ENCODE peak calls at places on chromosomes 6 and 20, in four cellular contexts. One of them, this sample, is unnamed.

GRCh38 chr6:44005507-44005903 is 121.7 kb downstream of the MRPL14 start:
- DNase-seq in IMR-90: no peak
- DNase-seq in H9: no peak
- DNase-seq in H1: no peak
- DNase-seq in this sample: no peak

GRCh38 chr6:21949211-21949801 is 347.5 kb downstream of the PRL start:
- DNase-seq in IMR-90: peak; percentile 62
- DNase-seq in H9: no peak
- DNase-seq in H1: no peak
- DNase-seq in this sample: no peak

GRCh38 chr6:84763397-84764331 is 734 bp downstream of the TBX18 start:
- DNase-seq in IMR-90: peak; percentile 14
- DNase-seq in H9: peak; percentile 42
- DNase-seq in H1: peak; percentile 67
- DNase-seq in this sample: peak; percentile 72

GRCh38 chr20:45450097-45450818 is 19.3 kb upstream of the WFDC2 start:
- DNase-seq in IMR-90: peak; percentile 51
- DNase-seq in H9: peak; percentile 47
- DNase-seq in H1: no peak
- DNase-seq in this sample: peak; percentile 84

GRCh38 chr6:118551063-118551672 is 3.1 kb downstream of the PLN start:
- DNase-seq in IMR-90: peak; percentile 79
- DNase-seq in H9: no peak
- DNase-seq in H1: no peak
- DNase-seq in this sample: peak; percentile 45

GRCh38 chr6:118319890-118320289 is 228.2 kb upstream of the PLN start:
- DNase-seq in IMR-90: no peak
- DNase-seq in H9: no peak
- DNase-seq in H1: no peak
- DNase-seq in this sample: peak; percentile 7

GRCh38 chr20:24388828-24389325 is 80.6 kb upstream of the SYNDIG1 start:
- DNase-seq in IMR-90: no peak
- DNase-seq in H9: peak; percentile 18
- DNase-seq in H1: no peak
- DNase-seq in this sample: no peak

GRCh38 chr20:46199198-46199597 is 81.1 kb downstream of the CD40 start:
- DNase-seq in IMR-90: no peak
- DNase-seq in H9: peak; percentile 92
- DNase-seq in H1: peak; percentile 95
- DNase-seq in this sample: peak; percentile 87

GRCh38 chr20:40160151-40160550 is 528.9 kb downstream of the MAFB start:
- DNase-seq in IMR-90: peak; percentile 23
- DNase-seq in H9: peak; percentile 70
- DNase-seq in H1: peak; percentile 67
- DNase-seq in this sample: peak; percentile 86

GRCh38 chr6:32151885-32152311 is at the start of gene PRRT1:
- DNase-seq in IMR-90: no peak
- DNase-seq in H9: no peak
- DNase-seq in H1: peak; percentile 51
- DNase-seq in this sample: peak; percentile 60

GRCh38 chr6:77401231-77401630 is 62.1 kb downstream of the HTR1B start:
- DNase-seq in IMR-90: no peak
- DNase-seq in H9: no peak
- DNase-seq in H1: no peak
- DNase-seq in this sample: no peak

GRCh38 chr6:106026748-106027147 is 59.4 kb upstream of the PRDM1 start:
- DNase-seq in IMR-90: peak; percentile 33
- DNase-seq in H9: no peak
- DNase-seq in H1: no peak
- DNase-seq in this sample: no peak

GRCh38 chr6:116444991-116445566 is 16.1 kb upstream of the CALHM6 start:
- DNase-seq in IMR-90: no peak
- DNase-seq in H9: no peak
- DNase-seq in H1: no peak
- DNase-seq in this sample: no peak

GRCh38 chr6:786946-787763 is 94.2 kb upstream of the EXOC2 start:
- DNase-seq in IMR-90: peak; percentile 3
- DNase-seq in H9: no peak
- DNase-seq in H1: peak; percentile 59
- DNase-seq in this sample: peak; percentile 45

GRCh38 chr6:35596448-35597442 is 84.0 kb upstream of the TULP1 start:
- DNase-seq in IMR-90: peak; percentile 85
- DNase-seq in H9: no peak
- DNase-seq in H1: no peak
- DNase-seq in this sample: no peak

GRCh38 chr20:8116067-8116811 is 15.8 kb upstream of the PLCB1 start:
- DNase-seq in IMR-90: peak; percentile 91
- DNase-seq in H9: no peak
- DNase-seq in H1: no peak
- DNase-seq in this sample: no peak

GRCh38 chr20:62753626-62754025 is 42.6 kb upstream of the MRGBP start:
- DNase-seq in IMR-90: no peak
- DNase-seq in H9: no peak
- DNase-seq in H1: no peak
- DNase-seq in this sample: no peak

GRCh38 chr6:106510090-106510970 is 119.0 kb downstream of the RTN4IP1 start:
- DNase-seq in IMR-90: no peak
- DNase-seq in H9: peak; percentile 64
- DNase-seq in H1: peak; percentile 77
- DNase-seq in this sample: peak; percentile 53

GRCh38 chr20:21956591-21956990 is 251.1 kb downstream of the PAX1 start:
- DNase-seq in IMR-90: no peak
- DNase-seq in H9: no peak
- DNase-seq in H1: no peak
- DNase-seq in this sample: no peak

GRCh38 chr6:42010185-42010872 is 40.0 kb upstream of the TAF8 start:
- DNase-seq in IMR-90: no peak
- DNase-seq in H9: peak; percentile 69
- DNase-seq in H1: no peak
- DNase-seq in this sample: peak; percentile 77

GRCh38 chr6:149696904-149697303 is 21.0 kb downstream of the LATS1 start:
- DNase-seq in IMR-90: peak; percentile 52
- DNase-seq in H9: no peak
- DNase-seq in H1: no peak
- DNase-seq in this sample: no peak

GRCh38 chr6:139940741-139941712 is 566.6 kb upstream of the CITED2 start:
- DNase-seq in IMR-90: peak; percentile 54
- DNase-seq in H9: no peak
- DNase-seq in H1: no peak
- DNase-seq in this sample: peak; percentile 83

GRCh38 chr6:49550413-49551125 is at the start of gene C6orf141:
- DNase-seq in IMR-90: no peak
- DNase-seq in H9: peak; percentile 90
- DNase-seq in H1: peak; percentile 81
- DNase-seq in this sample: peak; percentile 83

GRCh38 chr6:16704706-16705402 is 56.4 kb downstream of the ATXN1 start:
- DNase-seq in IMR-90: peak; percentile 79
- DNase-seq in H9: no peak
- DNase-seq in H1: no peak
- DNase-seq in this sample: no peak

GRCh38 chr6:38697846-38698245 is 5.1 kb downstream of the GLO1 start:
- DNase-seq in IMR-90: no peak
- DNase-seq in H9: no peak
- DNase-seq in H1: no peak
- DNase-seq in this sample: no peak

GRCh38 chr20:19008497-19008896 is 194.9 kb downstream of the SCP2D1 start:
- DNase-seq in IMR-90: no peak
- DNase-seq in H9: no peak
- DNase-seq in H1: no peak
- DNase-seq in this sample: no peak

GRCh38 chr6:137487181-137487910 is 6.8 kb downstream of the OLIG3 start:
- DNase-seq in IMR-90: no peak
- DNase-seq in H9: no peak
- DNase-seq in H1: no peak
- DNase-seq in this sample: peak; percentile 25

GRCh38 chr20:62732766-62733165 is 24.1 kb downstream of the NTSR1 start:
- DNase-seq in IMR-90: no peak
- DNase-seq in H9: no peak
- DNase-seq in H1: no peak
- DNase-seq in this sample: no peak

GRCh38 chr20:4585104-4585753 is 136.5 kb upstream of the PRND start:
- DNase-seq in IMR-90: peak; percentile 40
- DNase-seq in H9: no peak
- DNase-seq in H1: no peak
- DNase-seq in this sample: peak; percentile 39

GRCh38 chr6:52840763-52841585 is at the start of gene GSTA5:
- DNase-seq in IMR-90: no peak
- DNase-seq in H9: no peak
- DNase-seq in H1: no peak
- DNase-seq in this sample: no peak

GRCh38 chr6:66134021-66134420 is 427.0 kb upstream of the EYS start:
- DNase-seq in IMR-90: no peak
- DNase-seq in H9: no peak
- DNase-seq in H1: no peak
- DNase-seq in this sample: no peak

GRCh38 chr20:44909872-44910689 is at the start of gene PABPC1L:
- DNase-seq in IMR-90: peak; percentile 54
- DNase-seq in H9: peak; percentile 96
- DNase-seq in H1: peak; percentile 87
- DNase-seq in this sample: peak; percentile 93

GRCh38 chr6:7424967-7425807 is 35.6 kb downstream of the RIOK1 start:
- DNase-seq in IMR-90: peak; percentile 41
- DNase-seq in H9: no peak
- DNase-seq in H1: peak; percentile 41
- DNase-seq in this sample: peak; percentile 28

GRCh38 chr6:98894810-98895209 is 52.9 kb downstream of the FBXL4 start:
- DNase-seq in IMR-90: peak; percentile 4
- DNase-seq in H9: no peak
- DNase-seq in H1: no peak
- DNase-seq in this sample: peak; percentile 37

DNA sequence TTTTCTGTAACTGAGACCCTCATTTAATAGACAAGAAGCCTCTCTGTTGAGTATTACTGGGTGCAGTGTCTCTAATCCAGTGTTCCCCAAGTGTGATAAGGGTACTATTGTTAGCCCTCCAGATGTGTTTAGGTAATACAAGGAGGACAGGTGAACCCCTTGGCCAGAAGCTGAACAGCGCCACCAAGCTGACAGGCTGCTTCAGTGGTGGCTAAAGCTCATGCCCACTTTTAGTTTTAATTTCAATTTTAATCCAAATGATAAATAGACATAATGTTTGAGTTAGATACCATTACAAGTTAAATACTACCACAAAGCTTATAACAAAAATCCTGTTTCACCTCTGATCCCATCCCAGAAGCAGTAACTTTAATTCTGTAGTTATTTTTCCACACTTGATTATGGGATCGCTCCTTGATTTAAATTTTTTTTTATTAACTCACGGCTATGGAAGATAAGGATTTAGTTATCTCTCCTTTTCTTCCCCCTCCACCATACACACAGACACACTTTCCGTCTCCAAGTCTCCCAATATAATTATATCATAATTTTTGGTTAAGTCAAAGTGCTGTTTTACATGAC is 8.3 kb upstream of the STK35 start:
- DNase-seq in IMR-90: no peak
- DNase-seq in H9: peak; percentile 59
- DNase-seq in H1: peak; percentile 58
- DNase-seq in this sample: peak; percentile 48
- H3K56ac ChIP-seq in IMR-90: no peak overlapping the region
- H3K56ac ChIP-seq in H9: no peak overlapping the region
- H3K56ac ChIP-seq in H1: no peak overlapping the region
- H3K56ac ChIP-seq in this sample: no peak overlapping the region

DNA sequence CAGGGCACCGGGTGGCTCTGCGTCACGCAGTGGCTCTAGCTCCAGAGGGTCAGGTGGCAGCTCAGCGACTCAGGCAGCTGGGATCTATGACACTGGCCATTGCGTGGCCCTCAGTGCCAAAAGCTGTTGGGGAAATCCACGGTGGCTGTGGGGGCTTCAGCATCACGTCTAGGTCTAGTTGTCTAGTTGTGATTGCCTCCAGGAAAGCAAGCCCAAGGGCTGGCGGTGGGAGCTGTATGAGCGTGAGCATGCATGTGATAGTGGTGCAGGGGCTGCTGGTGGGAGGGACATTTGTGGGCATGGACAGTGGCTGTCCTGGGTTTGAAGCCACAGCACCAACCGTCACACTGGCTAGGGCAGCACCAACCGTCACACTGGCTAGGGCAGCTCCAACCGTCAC is 191.4 kb downstream of the THBS2 start:
- DNase-seq in IMR-90: no peak
- DNase-seq in H9: no peak
- DNase-seq in H1: no peak
- DNase-seq in this sample: no peak
- H3K56ac ChIP-seq in IMR-90: no peak overlapping the region
- H3K56ac ChIP-seq in H9: no peak overlapping the region
- H3K56ac ChIP-seq in H1: no peak overlapping the region
- H3K56ac ChIP-seq in this sample: no peak overlapping the region

GRCh38 chr6:147677647-147678046 is 169.2 kb downstream of the SAMD5 start:
- DNase-seq in IMR-90: no peak
- DNase-seq in H9: no peak
- DNase-seq in H1: no peak
- DNase-seq in this sample: no peak

GRCh38 chr6:147678256-147678655 is 169.8 kb downstream of the SAMD5 start:
- DNase-seq in IMR-90: no peak
- DNase-seq in H9: no peak
- DNase-seq in H1: no peak
- DNase-seq in this sample: no peak

GRCh38 chr6:147676468-147676867 is 168.0 kb downstream of the SAMD5 start:
- DNase-seq in IMR-90: peak; percentile 52
- DNase-seq in H9: no peak
- DNase-seq in H1: no peak
- DNase-seq in this sample: no peak

GRCh38 chr6:147675281-147675680 is 166.8 kb downstream of the SAMD5 start:
- DNase-seq in IMR-90: peak; percentile 89
- DNase-seq in H9: no peak
- DNase-seq in H1: no peak
- DNase-seq in this sample: no peak

GRCh38 chr6:147676896-147677295 is 168.4 kb downstream of the SAMD5 start:
- DNase-seq in IMR-90: no peak
- DNase-seq in H9: no peak
- DNase-seq in H1: no peak
- DNase-seq in this sample: no peak
- H3K56ac ChIP-seq in IMR-90: no peak overlapping the region
- H3K56ac ChIP-seq in H9: no peak overlapping the region
- H3K56ac ChIP-seq in H1: no peak overlapping the region
- H3K56ac ChIP-seq in this sample: no peak overlapping the region

GRCh38 chr6:26028753-26029569 is 58.3 kb upstream of the HFE start:
- DNase-seq in IMR-90: peak; percentile 37
- DNase-seq in H9: peak; percentile 61
- DNase-seq in H1: peak; percentile 61
- DNase-seq in this sample: peak; percentile 91
- H3K56ac ChIP-seq in IMR-90: no peak overlapping the region
- H3K56ac ChIP-seq in H9: no peak overlapping the region
- H3K56ac ChIP-seq in H1: peak overlapping the region; percentile 56
- H3K56ac ChIP-seq in this sample: peak overlapping the region; percentile 83

GRCh38 chr20:64766-65322 is 22.6 kb upstream of the DEFB125 start:
- DNase-seq in IMR-90: no peak
- DNase-seq in H9: no peak
- DNase-seq in H1: no peak
- DNase-seq in this sample: no peak
- H3K56ac ChIP-seq in IMR-90: no peak overlapping the region
- H3K56ac ChIP-seq in H9: no peak overlapping the region
- H3K56ac ChIP-seq in H1: no peak overlapping the region
- H3K56ac ChIP-seq in this sample: no peak overlapping the region

DNA sequence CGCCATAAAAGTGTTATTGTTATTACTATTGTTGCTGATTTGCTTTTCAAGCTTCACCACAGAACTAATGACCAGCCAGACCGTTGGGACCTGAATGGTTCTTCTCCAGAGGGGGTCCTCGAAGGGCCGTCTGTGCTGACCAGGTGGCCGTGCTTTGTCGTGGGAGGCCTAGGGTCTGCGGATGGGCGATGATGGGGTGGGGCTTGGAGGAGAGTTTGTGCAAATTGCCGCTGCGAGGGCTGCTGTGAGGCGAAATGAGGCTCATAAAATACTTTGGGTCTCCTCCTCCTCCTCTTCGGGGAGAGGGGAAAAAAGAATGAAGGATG is 6.0 kb upstream of the ZBTB22 start:
- DNase-seq in IMR-90: no peak
- DNase-seq in H9: peak; percentile 41
- DNase-seq in H1: peak; percentile 57
- DNase-seq in this sample: no peak
- H3K56ac ChIP-seq in IMR-90: peak overlapping the region; percentile 16
- H3K56ac ChIP-seq in H9: no peak overlapping the region
- H3K56ac ChIP-seq in H1: no peak overlapping the region
- H3K56ac ChIP-seq in this sample: peak overlapping the region; percentile 75

This sample was measured in mesendoderm.